ENCODE peak calls at places on chromosomes 13 and 19, in four cellular contexts. S is left ventricle myocardium inferior, H is right lobe of liver, A is GM23338. V is an unnamed sample.

GRCh38 chr13:111177081-111177711 is 62.1 kb downstream of the ARHGEF7 start:
- DNase-seq in S (peak; percentile 75), H (no peak), A (no peak), V (no peak)

GRCh38 chr13:92590503-92590908 is 636.1 kb upstream of the GPC6 start:
- DNase-seq in S (no peak), H (no peak), A (no peak), V (no peak)

GRCh38 chr19:56253737-56254136 is 18.8 kb upstream of the EDDM13 start:
- DNase-seq in S (no peak), H (no peak), A (peak; percentile 46), V (peak; percentile 36)

GRCh38 chr13:27308941-27309340 is 38.3 kb downstream of the RASL11A start:
- DNase-seq in S (no peak), H (no peak), A (no peak), V (no peak)

GRCh38 chr13:98142427-98143156 is at the start of gene FARP1:
- DNase-seq in S (peak; percentile 79), H (peak; percentile 89), A (peak; percentile 89), V (no peak)

GRCh38 chr13:39688699-39689405 is 33.4 kb downstream of the COG6 start:
- DNase-seq in S (no peak), H (no peak), A (no peak), V (peak; percentile 41)

GRCh38 chr13:78759704-78760103 is 100.7 kb upstream of the OBI1 start:
- DNase-seq in S (no peak), H (no peak), A (peak; percentile 43), V (no peak)

GRCh38 chr19:16066611-16067104 is 9.6 kb upstream of the TPM4 start:
- DNase-seq in S (no peak), H (no peak), A (no peak), V (no peak)

GRCh38 chr13:42534785-42535184 is 39.2 kb upstream of the TNFSF11 start:
- DNase-seq in S (no peak), H (peak; percentile 63), A (no peak), V (no peak)

GRCh38 chr13:46666727-46667456 is 113.9 kb downstream of the LRCH1 start:
- DNase-seq in S (peak; percentile 36), H (no peak), A (peak; percentile 87), V (no peak)

GRCh38 chr19:590396-590745 is 690 bp downstream of the HCN2 start:
- DNase-seq in S (no peak), H (no peak), A (no peak), V (no peak)

GRCh38 chr13:113094410-113094800 is 11.2 kb upstream of the F7 start:
- DNase-seq in S (no peak), H (no peak), A (no peak), V (no peak)

GRCh38 chr13:113836917-113837553 is 26.8 kb downstream of the GAS6 start:
- DNase-seq in S (peak; percentile 76), H (peak; percentile 67), A (no peak), V (peak; percentile 69)

GRCh38 chr13:32587014-32587773 is 942 bp downstream of the PDS5B start:
- DNase-seq in S (peak; percentile 75), H (peak; percentile 85), A (peak; percentile 76), V (no peak)

GRCh38 chr13:24688111-24688510 is 7.9 kb downstream of the ATP12A start:
- DNase-seq in S (no peak), H (no peak), A (no peak), V (no peak)

GRCh38 chr13:67186985-67187569 is 43.1 kb downstream of the PCDH9 start:
- DNase-seq in S (no peak), H (no peak), A (peak; percentile 6), V (no peak)

GRCh38 chr19:2603320-2603719 is 99.2 kb downstream of the GNG7 start:
- DNase-seq in S (peak; percentile 61), H (no peak), A (peak; percentile 75), V (no peak)

GRCh38 chr19:31334101-31334848 is 15.0 kb downstream of the TSHZ3 start:
- DNase-seq in S (no peak), H (no peak), A (peak; percentile 45), V (no peak)

GRCh38 chr13:93480553-93481106 is 254.0 kb downstream of the GPC6 start:
- DNase-seq in S (no peak), H (no peak), A (no peak), V (no peak)

GRCh38 chr13:27967736-27968315 is 1.3 kb downstream of the CDX2 start:
- DNase-seq in S (no peak), H (no peak), A (peak; percentile 49), V (no peak)

GRCh38 chr19:13969897-13970296 is 17.6 kb downstream of the DCAF15 start:
- DNase-seq in S (no peak), H (no peak), A (no peak), V (no peak)

GRCh38 chr13:29105779-29106178 is 285.6 kb downstream of the MTUS2 start:
- DNase-seq in S (no peak), H (no peak), A (peak; percentile 64), V (no peak)

GRCh38 chr13:111654531-111654930 is 334.1 kb downstream of the TEX29 start:
- DNase-seq in S (no peak), H (no peak), A (no peak), V (no peak)

GRCh38 chr13:27037571-27037970 is 134.0 kb downstream of the USP12 start:
- DNase-seq in S (no peak), H (no peak), A (no peak), V (no peak)

GRCh38 chr13:47794963-47795362 is 206.1 kb downstream of the SUCLA2 start:
- DNase-seq in S (no peak), H (no peak), A (peak; percentile 74), V (no peak)

GRCh38 chr19:36136975-36137686 is 2.7 kb upstream of the CAPNS1 start:
- DNase-seq in S (peak; percentile 40), H (peak; percentile 85), A (no peak), V (no peak)

GRCh38 chr19:17522988-17523872 is 11.8 kb downstream of the PGLS start:
- DNase-seq in S (peak; percentile 57), H (peak; percentile 81), A (no peak), V (no peak)

GRCh38 chr13:30364133-30364532 is 56.8 kb upstream of the KATNAL1 start:
- DNase-seq in S (no peak), H (no peak), A (no peak), V (no peak)

GRCh38 chr19:19342086-19343015 is 21.7 kb downstream of the MAU2 start:
- DNase-seq in S (peak; percentile 64), H (peak; percentile 77), A (peak; percentile 89), V (no peak)

GRCh38 chr13:26656919-26657318 is 99.4 kb downstream of the WASF3 start:
- DNase-seq in S (no peak), H (no peak), A (peak; percentile 68), V (peak; percentile 51)

GRCh38 chr19:17450264-17451075 is 2.0 kb upstream of the TMEM221 start:
- DNase-seq in S (no peak), H (no peak), A (no peak), V (no peak)

GRCh38 chr19:13262450-13262849 is 112.2 kb downstream of the IER2 start:
- DNase-seq in S (no peak), H (no peak), A (peak; percentile 59), V (no peak)

GRCh38 chr19:7862413-7862951 is 11.7 kb downstream of the PRR36 start:
- DNase-seq in S (peak; percentile 35), H (peak; percentile 79), A (peak; percentile 97), V (no peak)

GRCh38 chr19:55406869-55407624 is 541 bp downstream of the UBE2S start:
- DNase-seq in S (peak; percentile 34), H (peak; percentile 65), A (no peak), V (no peak)

GRCh38 chr19:38455031-38455430 is 21.5 kb downstream of the RYR1 start:
- DNase-seq in S (no peak), H (no peak), A (peak; percentile 68), V (no peak)

GRCh38 chr13:50846861-50847475 is 3.5 kb upstream of the DLEU7 start:
- DNase-seq in S (no peak), H (no peak), A (no peak), V (no peak)

GRCh38 chr19:6753178-6754031 is 13.8 kb downstream of the SH2D3A start:
- DNase-seq in S (peak; percentile 78), H (peak; percentile 94), A (peak; percentile 99), V (no peak)
- TF ChIP-seq CTCF in S (peak; percentile 63), H (peak; percentile 67), A (peak; percentile 51), V (peak; percentile 20)

GRCh38 chr19:47310819-47311218 is 1.2 kb downstream of the C5AR1 start:
- DNase-seq in S (peak; percentile 50), H (peak; percentile 71), A (no peak), V (no peak)
- TF ChIP-seq CTCF in S (no peak), H (no peak), A (no peak), V (no peak)

GRCh38 chr13:34833562-34834182 is 108.4 kb upstream of the NBEA start:
- DNase-seq in S (no peak), H (no peak), A (peak; percentile 69), V (no peak)
- TF ChIP-seq CTCF in S (no peak), H (no peak), A (peak; percentile 73), V (no peak)

GRCh38 chr13:73997964-73998363 is 136.2 kb downstream of the KLF12 start:
- DNase-seq in S (no peak), H (no peak), A (no peak), V (no peak)
- TF ChIP-seq CTCF in S (no peak), H (no peak), A (no peak), V (no peak)

DNA sequence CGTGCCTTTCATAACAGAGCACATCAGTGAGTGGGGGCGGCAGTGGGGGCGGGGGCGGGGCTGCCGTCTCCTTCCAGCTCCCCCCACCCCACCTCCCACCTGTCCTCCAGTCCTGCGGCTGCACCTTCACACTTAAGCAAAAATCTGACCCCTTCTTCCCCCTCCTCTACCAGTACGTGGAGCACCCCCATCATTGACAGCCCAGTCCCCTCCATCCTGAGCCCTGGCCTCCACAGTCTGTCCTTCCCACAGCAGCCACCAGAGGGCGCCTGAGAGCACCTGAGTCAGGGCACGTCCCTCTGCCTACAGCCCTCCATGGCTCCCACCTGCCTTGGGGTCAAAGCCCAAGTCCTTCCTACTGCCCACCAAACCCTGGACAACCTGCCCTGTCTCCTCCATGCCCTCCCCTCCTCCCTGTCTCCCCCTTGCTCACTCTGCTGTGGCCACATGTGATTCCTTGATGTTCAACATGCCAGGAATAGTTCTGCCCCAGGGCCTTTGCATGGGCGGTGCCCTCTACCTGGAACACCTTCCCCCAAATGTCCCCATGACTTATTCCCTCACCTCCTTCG is 4.0 kb downstream of the EBI3 start:
- DNase-seq in S (peak; percentile 36), H (no peak), A (peak; percentile 84), V (no peak)
- TF ChIP-seq CTCF in S (peak; percentile 53), H (peak; percentile 48), A (peak; percentile 90), V (peak; percentile 78)

DNA sequence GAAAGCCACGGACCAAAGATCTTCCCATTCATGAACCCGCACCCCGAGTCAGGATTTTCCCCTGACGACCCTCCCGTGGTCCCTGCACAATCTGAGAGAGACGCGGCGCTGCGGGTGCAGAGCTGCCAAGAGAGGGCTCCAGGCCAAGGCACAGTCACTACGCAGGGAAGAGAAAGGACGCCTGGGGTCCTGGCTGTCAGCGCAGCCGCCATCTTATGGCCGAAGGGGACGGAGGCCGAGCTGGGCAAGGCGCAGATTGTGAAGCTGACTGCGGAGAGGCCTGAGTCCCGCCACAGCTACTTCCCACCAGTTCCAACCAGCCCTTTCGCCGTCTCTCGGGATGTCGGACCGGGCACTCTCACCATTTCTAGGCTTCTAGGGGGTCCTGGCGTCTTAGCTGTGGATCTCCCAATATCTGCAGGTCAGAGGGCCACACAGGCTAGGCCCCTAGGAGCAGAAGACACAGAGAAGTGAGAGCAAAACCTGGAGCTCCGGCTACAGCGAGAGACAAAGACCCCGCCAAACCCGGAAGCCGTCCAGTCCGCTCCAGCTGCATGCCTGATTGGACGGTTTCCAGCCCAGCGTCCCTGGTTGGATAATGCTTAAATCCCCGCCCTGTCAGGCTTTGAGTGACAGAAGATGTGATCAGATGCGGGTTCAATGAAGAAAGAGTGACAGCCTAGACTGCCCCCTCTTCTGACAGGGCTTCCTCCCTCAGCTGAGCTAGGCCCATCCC is at the start of gene ZNF100:
- DNase-seq in S (peak; percentile 93), H (peak; percentile 91), A (peak; percentile 98), V (peak; percentile 53)
- TF ChIP-seq CTCF in S (no peak), H (no peak), A (no peak), V (no peak)

GRCh38 chr13:37608750-37609339 is 10.3 kb upstream of the POSTN start:
- DNase-seq in S (no peak), H (no peak), A (no peak), V (no peak)
- TF ChIP-seq CTCF in S (peak; percentile 52), H (peak; percentile 45), A (peak; percentile 59), V (peak; percentile 29)

V was measured in AG04449.